ENCODE peak calls at places on chromosome 22, in seven cellular contexts. G is activated T-cell treated with anti-CD3 and anti-CD28 coated beads for 1 hour; B is WTC11; V is nephron progenitor cell; Y is GM04503; E is activated naive CD8-positive, alpha-beta T cell treated with anti-CD3 and anti-CD28 coated beads for 36 hours; T is Right ventricle myocardium superior. O is an unnamed sample.

GRCh38 chr22:50206599-50206998 is 5.8 kb downstream of the SELENOO start:
- DNase-seq in T (peak), B (peak), E (no peak), V (peak), G (no peak), Y (no peak), O (peak)

GRCh38 chr22:20448630-20449029 is 11.0 kb upstream of the SCARF2 start:
- DNase-seq in B (no peak), T (no peak), V (no peak), E (no peak), G (no peak), Y (no peak), O (no peak)

GRCh38 chr22:29722587-29722986 is 2.8 kb downstream of the CABP7 start:
- DNase-seq in V (no peak), T (no peak), Y (no peak), G (no peak), E (no peak), B (no peak), O (no peak)

GRCh38 chr22:29799217-29799680 is 32.1 kb downstream of the UQCR10 start:
- DNase-seq in T (peak), B (no peak), Y (peak), G (no peak), V (no peak), E (no peak), O (no peak)

GRCh38 chr22:32106930-32107329 is 52.2 kb downstream of the C22orf42 start:
- DNase-seq in E (no peak), Y (no peak), B (peak), G (no peak), T (no peak), V (peak), O (no peak)

GRCh38 chr22:46055176-46055850 is 78.4 kb upstream of the WNT7B start:
- DNase-seq in G (no peak), E (no peak), V (no peak), T (peak), B (peak), Y (no peak), O (no peak)

GRCh38 chr22:21762712-21763581 is 27.4 kb upstream of the YPEL1 start:
- DNase-seq in T (no peak), E (peak), B (no peak), V (no peak), Y (no peak), G (no peak), O (no peak)

GRCh38 chr22:31160328-31160978 is 471 bp downstream of the RNF185 start:
- DNase-seq in T (no peak), B (no peak), G (no peak), V (peak), Y (no peak), E (no peak), O (no peak)

GRCh38 chr22:33625959-33626358 is 294.3 kb downstream of the LARGE1 start:
- DNase-seq in E (no peak), V (no peak), Y (no peak), G (no peak), B (no peak), T (no peak), O (no peak)

GRCh38 chr22:38831166-38831945 is 12.5 kb downstream of the NPTXR start:
- DNase-seq in T (no peak), Y (no peak), V (no peak), G (no peak), E (no peak), B (no peak), O (no peak)

GRCh38 chr22:27952779-27953178 is 33.7 kb upstream of the PITPNB start:
- DNase-seq in T (no peak), G (no peak), Y (no peak), B (no peak), V (no peak), E (no peak), O (no peak)

GRCh38 chr22:37270928-37271650 is 11.2 kb upstream of the CYTH4 start:
- DNase-seq in B (no peak), V (no peak), Y (no peak), G (no peak), T (no peak), E (no peak), O (no peak)

GRCh38 chr22:31083923-31084810 is 3.0 kb downstream of the SMTN start:
- DNase-seq in Y (no peak), T (no peak), B (no peak), G (no peak), E (peak), V (no peak), O (peak)

GRCh38 chr22:46078241-46079092 is 71.9 kb upstream of the PPARA start:
- DNase-seq in Y (no peak), T (peak), G (no peak), V (no peak), B (peak), E (no peak), O (no peak)

GRCh38 chr22:50620861-50621490 is 7.0 kb downstream of the ARSA start:
- DNase-seq in G (peak), V (no peak), T (peak), Y (no peak), B (no peak), E (peak), O (no peak)

GRCh38 chr22:26054846-26055245 is 114.4 kb upstream of the SEZ6L start:
- DNase-seq in B (no peak), Y (no peak), E (no peak), V (no peak), T (no peak), G (no peak), O (no peak)

GRCh38 chr22:29308791-29309262 is 2.4 kb downstream of the GAS2L1 start:
- DNase-seq in V (no peak), B (no peak), G (no peak), E (peak), T (no peak), Y (no peak), O (no peak)

GRCh38 chr22:45341503-45341902 is 31.8 kb downstream of the FAM118A start:
- DNase-seq in E (peak), V (peak), G (peak), T (no peak), Y (no peak), B (no peak), O (no peak)

GRCh38 chr22:29387921-29388758 is at the start of gene AP1B1:
- DNase-seq in T (peak), Y (peak), B (peak), V (peak), E (peak), G (peak), O (peak)

GRCh38 chr22:39250131-39250530 is 5.3 kb upstream of the PDGFB start:
- DNase-seq in E (no peak), Y (no peak), V (no peak), T (no peak), G (no peak), B (no peak), O (no peak)

GRCh38 chr22:43326342-43326825 is 16.8 kb downstream of the SCUBE1 start:
- DNase-seq in Y (no peak), E (no peak), T (no peak), G (no peak), V (peak), B (no peak), O (peak)

GRCh38 chr22:44305888-44306287 is 6.9 kb downstream of the SHISAL1 start:
- DNase-seq in Y (peak), V (no peak), G (no peak), T (no peak), B (no peak), E (no peak), O (no peak)

GRCh38 chr22:46809153-46809885 is 46.9 kb downstream of the TBC1D22A start:
- DNase-seq in Y (no peak), B (no peak), V (no peak), T (no peak), G (no peak), E (no peak), O (no peak)

GRCh38 chr22:45627489-45628233 is 44.0 kb upstream of the ATXN10 start:
- DNase-seq in Y (no peak), T (no peak), V (no peak), G (no peak), E (no peak), B (no peak), O (no peak)

GRCh38 chr22:42190274-42190673 is 59.7 kb upstream of the CYP2D6 start:
- DNase-seq in G (no peak), T (no peak), E (no peak), V (no peak), Y (no peak), B (no peak), O (no peak)

GRCh38 chr22:42651134-42651533 is 1.9 kb upstream of the CYB5R3 start:
- DNase-seq in B (no peak), E (no peak), G (no peak), Y (no peak), T (no peak), V (no peak), O (no peak)

GRCh38 chr22:26689553-26690301 is 32.3 kb downstream of the MIAT start:
- DNase-seq in B (no peak), G (no peak), T (no peak), V (no peak), Y (no peak), E (no peak), O (peak)

GRCh38 chr22:38921126-38921525 is 36.3 kb upstream of the APOBEC3A start:
- DNase-seq in T (peak), V (no peak), Y (no peak), G (no peak), B (no peak), E (no peak), O (no peak)

GRCh38 chr22:31977141-31977781 is 32.9 kb downstream of the YWHAH start:
- DNase-seq in Y (no peak), B (peak), G (peak), V (peak), T (peak), E (peak), O (peak)

GRCh38 chr22:20565761-20566160 is 58.4 kb downstream of the MED15 start:
- DNase-seq in Y (no peak), G (no peak), B (no peak), T (peak), E (no peak), V (no peak), O (no peak)

GRCh38 chr22:31346733-31347250 is 646 bp upstream of the PATZ1 start:
- DNase-seq in G (peak), B (no peak), T (peak), E (peak), Y (no peak), V (peak), O (peak)

GRCh38 chr22:19761500-19762314 is 1.1 kb downstream of the TBX1 start:
- DNase-seq in T (no peak), Y (no peak), G (no peak), V (no peak), B (peak), E (no peak), O (no peak)

GRCh38 chr22:46452195-46453005 is 85.0 kb downstream of the CELSR1 start:
- DNase-seq in G (no peak), V (no peak), B (no peak), E (no peak), T (no peak), Y (no peak), O (no peak)

GRCh38 chr22:32444068-32444467 is 20.2 kb downstream of the BPIFC start:
- DNase-seq in V (no peak), T (no peak), E (no peak), G (no peak), B (peak), Y (no peak), O (no peak)

GRCh38 chr22:28105396-28105795 is 186.3 kb upstream of the PITPNB start:
- DNase-seq in T (peak), Y (no peak), E (no peak), G (no peak), B (no peak), V (no peak), O (no peak)

GRCh38 chr22:49928571-49929552 is 10.4 kb downstream of the CRELD2 start:
- DNase-seq in G (no peak), B (no peak), T (no peak), V (no peak), Y (no peak), E (no peak), O (no peak)

GRCh38 chr22:30694171-30694637 is 470 bp upstream of the OSBP2 start:
- DNase-seq in E (peak), T (peak), G (peak), V (peak), B (peak), Y (no peak), O (peak)

GRCh38 chr22:37244922-37245722 is 1.1 kb upstream of the RAC2 start:
- DNase-seq in E (peak), Y (no peak), G (no peak), V (no peak), T (no peak), B (no peak), O (no peak)

GRCh38 chr22:25053153-25053805 is 100.8 kb downstream of the KIAA1671 start:
- DNase-seq in E (no peak), T (no peak), Y (no peak), V (no peak), G (no peak), B (no peak), O (no peak)

O was measured in ecto neural progenitor cell.